ENCODE peak calls at places on chromosomes 6 and 20, in five cellular contexts. G is HFF-Myc, T is AG04450, Y is heart left ventricle, P is mammary epithelial cell. V is an unnamed sample.
A peak's percentile ranks its signal among the peaks of the same experiment; 100 is the strongest.

GRCh38 chr20:19828233-19828632 is 70.2 kb downstream of the RIN2 start:
- DNase-seq in G (no peak), T (no peak), Y (no peak), P (peak; percentile 78), V (peak; percentile 35)

GRCh38 chr6:145814501-145815350 is at the start of gene FBXO30:
- DNase-seq in G (peak; percentile 39), T (peak; percentile 61), Y (peak; percentile 91), P (peak; percentile 83), V (peak; percentile 62)

GRCh38 chr6:158472453-158472852 is 87.4 kb upstream of the TMEM181 start:
- DNase-seq in G (no peak), T (no peak), Y (no peak), P (no peak), V (no peak)

GRCh38 chr6:30490031-30490876 is 945 bp downstream of the HLA-E start:
- DNase-seq in G (no peak), T (no peak), Y (peak; percentile 81), P (peak; percentile 60), V (no peak)

GRCh38 chr6:166419268-166419667 is 36.5 kb upstream of the MPC1 start:
- DNase-seq in G (peak; percentile 74), T (no peak), Y (no peak), P (peak; percentile 76), V (peak; percentile 37)

GRCh38 chr6:113819169-113819830 is 37.8 kb upstream of the MARCKS start:
- DNase-seq in G (no peak), T (no peak), Y (no peak), P (no peak), V (no peak)

GRCh38 chr6:110270166-110270565 is 88.0 kb downstream of the METTL24 start:
- DNase-seq in G (no peak), T (no peak), Y (no peak), P (no peak), V (no peak)

GRCh38 chr6:161694995-161695394 is 421.1 kb upstream of the AGPAT4 start:
- DNase-seq in G (peak; percentile 3), T (no peak), Y (no peak), P (no peak), V (no peak)

GRCh38 chr6:133648576-133648975 is 240.3 kb upstream of the TCF21 start:
- DNase-seq in G (no peak), T (no peak), Y (no peak), P (no peak), V (no peak)

GRCh38 chr6:42079941-42080464 is 29.7 kb downstream of the TAF8 start:
- DNase-seq in G (no peak), T (no peak), Y (no peak), P (no peak), V (no peak)

GRCh38 chr6:133504761-133505160 is 263.6 kb downstream of the EYA4 start:
- DNase-seq in G (no peak), T (no peak), Y (no peak), P (no peak), V (no peak)

GRCh38 chr6:107699191-107700015 is 124.7 kb downstream of the SCML4 start:
- DNase-seq in G (no peak), T (no peak), Y (no peak), P (no peak), V (peak; percentile 72)

GRCh38 chr6:17421406-17421805 is 28.0 kb downstream of the CAP2 start:
- DNase-seq in G (no peak), T (no peak), Y (no peak), P (no peak), V (no peak)

GRCh38 chr20:36317675-36318074 is 11.5 kb downstream of the DLGAP4 start:
- DNase-seq in G (no peak), T (no peak), Y (no peak), P (no peak), V (no peak)

GRCh38 chr20:50658804-50659380 is 32.5 kb downstream of the RIPOR3 start:
- DNase-seq in G (no peak), T (no peak), Y (peak; percentile 41), P (no peak), V (no peak)

GRCh38 chr6:88614306-88614877 is 349.0 kb downstream of the RNGTT start:
- DNase-seq in G (no peak), T (no peak), Y (no peak), P (no peak), V (no peak)

GRCh38 chr20:44720994-44721784 is 6.0 kb downstream of the CCN5 start:
- DNase-seq in G (no peak), T (no peak), Y (no peak), P (peak; percentile 80), V (no peak)

GRCh38 chr20:21113697-21114096 is 7.5 kb upstream of the LINC00237 start:
- DNase-seq in G (no peak), T (no peak), Y (no peak), P (no peak), V (no peak)

GRCh38 chr6:159683722-159684304 is 9.2 kb downstream of the SOD2 start:
- DNase-seq in G (no peak), T (no peak), Y (no peak), P (no peak), V (no peak)

DNA sequence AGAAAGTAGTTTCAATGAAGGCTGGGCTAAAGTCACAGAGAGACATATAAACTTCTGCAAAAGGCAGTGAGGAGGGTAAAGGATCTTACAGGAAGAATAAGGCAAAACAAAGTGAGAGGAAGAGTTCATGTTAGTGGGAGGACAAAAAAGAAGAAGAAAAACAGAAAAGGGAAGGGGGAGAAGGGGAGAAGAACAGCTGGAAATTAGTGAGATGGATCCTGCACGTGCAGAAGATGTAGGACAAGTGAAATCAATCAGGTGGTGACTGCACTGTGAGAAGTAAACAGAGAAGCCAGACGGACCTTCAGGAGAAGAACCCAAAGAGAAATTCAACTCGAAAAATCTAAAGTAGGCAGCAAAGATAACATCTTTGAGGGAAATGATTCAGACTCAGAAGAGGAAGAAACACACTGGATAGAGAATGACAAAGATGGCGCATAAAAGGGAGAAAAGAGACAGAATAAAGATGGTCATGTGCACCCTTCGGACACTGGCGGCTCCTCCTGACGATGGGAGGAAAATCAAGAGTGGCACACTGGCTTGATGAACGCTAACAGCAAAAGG is 105.9 kb downstream of the MYB start:
- DNase-seq in G (no peak), T (no peak), Y (no peak), P (no peak), V (no peak)
- H3K4me3 ChIP-seq in G (no peak overlapping the region), T (no peak overlapping the region), Y (no peak overlapping the region), P (no peak overlapping the region), V (no peak overlapping the region)

DNA sequence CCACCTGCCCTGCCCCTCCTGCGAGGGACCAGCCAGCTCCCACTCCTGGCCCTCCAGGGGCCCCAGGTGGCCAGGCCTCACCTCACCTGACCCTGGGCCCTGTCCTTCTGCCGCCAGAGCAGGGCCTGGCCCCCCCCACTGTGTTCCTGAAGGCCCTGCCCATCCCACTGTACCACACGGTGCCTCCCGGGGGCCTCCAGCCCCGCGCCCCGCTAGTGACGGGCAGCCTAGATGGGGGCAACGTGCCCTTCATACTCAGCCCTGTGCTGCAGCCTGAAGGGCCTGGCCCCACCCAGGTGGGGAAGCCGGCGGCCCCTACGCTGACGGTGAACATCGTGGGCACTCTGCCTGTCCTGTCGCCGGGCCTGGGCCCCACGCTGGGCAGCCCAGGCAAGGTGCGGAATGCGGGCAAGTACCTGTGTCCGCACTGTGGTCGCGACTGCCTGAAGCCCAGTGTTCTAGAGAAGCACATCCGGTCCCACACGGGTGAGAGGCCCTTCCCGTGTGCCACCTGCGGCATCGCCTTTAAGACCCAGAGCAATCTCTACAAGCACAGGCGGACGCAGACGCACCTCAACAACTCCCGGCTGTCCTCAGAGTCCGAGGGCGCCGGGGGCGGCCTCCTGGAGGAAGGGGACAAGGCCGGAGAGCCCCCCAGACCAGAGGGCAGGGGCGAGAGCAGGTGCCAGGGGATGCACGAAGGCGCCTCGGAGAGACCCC is 27.6 kb downstream of the ZNF831 start:
- DNase-seq in G (no peak), T (no peak), Y (no peak), P (no peak), V (no peak)
- H3K4me3 ChIP-seq in G (no peak overlapping the region), T (no peak overlapping the region), Y (no peak overlapping the region), P (no peak overlapping the region), V (no peak overlapping the region)

DNA sequence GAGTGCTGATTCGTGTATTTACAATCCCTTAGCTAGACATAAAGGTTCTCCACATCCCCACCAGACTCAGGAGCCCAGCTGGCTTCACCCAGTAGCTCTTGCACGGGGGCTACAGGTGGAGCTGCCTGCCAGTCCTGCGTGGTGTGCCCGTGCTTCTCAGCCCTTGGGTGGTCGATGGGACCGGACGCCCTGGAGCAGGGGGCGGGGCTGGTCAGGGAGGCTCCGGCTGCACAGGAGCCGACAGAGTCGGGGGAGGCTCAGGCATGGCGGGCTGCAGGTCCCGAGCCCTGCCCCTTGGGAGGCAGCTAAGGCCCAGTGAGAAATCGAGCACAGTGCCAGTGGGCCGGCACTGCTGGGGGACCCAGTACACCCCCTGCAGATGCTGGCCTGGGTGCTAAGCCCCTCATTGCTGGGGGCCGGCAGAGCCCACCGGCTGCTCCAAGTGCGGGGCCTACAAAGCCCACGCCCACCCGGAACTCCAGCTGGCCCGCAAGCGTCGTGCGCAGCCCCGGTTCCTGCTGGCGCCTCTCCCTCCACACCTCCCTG is 48.9 kb upstream of the UST start:
- DNase-seq in G (no peak), T (no peak), Y (no peak), P (no peak), V (no peak)
- H3K4me3 ChIP-seq in G (no peak overlapping the region), T (no peak overlapping the region), Y (no peak overlapping the region), P (no peak overlapping the region), V (no peak overlapping the region)

DNA sequence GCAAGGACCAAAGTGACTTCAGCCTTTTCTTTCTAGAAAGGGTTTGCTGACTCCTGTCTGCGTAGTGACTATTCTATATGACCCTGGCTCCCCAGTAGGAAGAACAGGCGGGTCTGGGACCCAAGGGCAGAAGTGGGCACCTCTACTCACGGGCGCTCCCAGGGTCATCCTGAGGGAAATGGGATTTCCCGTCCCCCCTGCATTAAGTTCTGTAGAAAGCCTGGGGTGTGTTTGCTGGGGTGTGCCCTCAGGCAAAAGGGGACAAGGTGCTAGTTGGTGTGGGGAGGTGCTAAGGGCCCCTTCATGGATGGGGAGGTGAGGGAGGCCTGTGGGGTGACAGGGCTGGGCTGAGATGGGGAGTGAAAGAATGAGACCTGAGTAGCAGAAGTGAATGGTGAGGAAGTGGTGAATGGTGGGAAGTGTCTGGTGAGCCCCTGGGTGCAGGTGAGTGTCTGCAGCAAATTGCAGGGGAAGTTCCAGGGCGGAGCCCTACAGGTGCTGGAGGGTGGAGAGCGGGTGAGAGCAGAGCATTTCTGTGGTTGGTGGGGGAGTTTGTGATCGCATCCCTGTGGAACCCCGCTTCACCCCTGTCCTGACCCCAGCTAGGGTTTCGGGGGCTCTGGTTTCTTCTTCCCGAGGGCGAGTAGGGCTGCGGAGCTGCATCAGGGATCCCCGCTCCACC is 21.1 kb downstream of the RAET1L start:
- DNase-seq in G (no peak), T (no peak), Y (no peak), P (no peak), V (no peak)
- H3K4me3 ChIP-seq in G (peak overlapping the region; percentile 50), T (peak overlapping the region; percentile 72), Y (peak overlapping the region; percentile 40), P (peak overlapping the region; percentile 75), V (peak overlapping the region; percentile 68)

GRCh38 chr6:138538390-138539031 is 39.2 kb upstream of the NHSL1 start:
- DNase-seq in G (no peak), T (peak; percentile 69), Y (peak; percentile 57), P (no peak), V (no peak)
- H3K4me3 ChIP-seq in G (no peak overlapping the region), T (peak overlapping the region; percentile 20), Y (no peak overlapping the region), P (no peak overlapping the region), V (no peak overlapping the region)